ENCODE peak calls at places on chromosomes 16 and 17, in five cellular contexts. O, Z, E, W and N are unnamed samples.

GRCh38 chr16:51239196-51239595 is 88.1 kb upstream of the SALL1 start:
- DNase-seq in O (no peak), E (no peak), Z (no peak), W (no peak), N (no peak)

GRCh38 chr17:47889734-47890529 is 6.1 kb upstream of the SP2 start:
- DNase-seq in Z (peak; percentile 80), W (peak; percentile 81), E (peak; percentile 94), O (peak; percentile 65), N (peak; percentile 92)

GRCh38 chr17:44355310-44355640 is 8.4 kb downstream of the FAM171A2 start:
- DNase-seq in E (no peak), Z (no peak), W (no peak), O (no peak), N (peak; percentile 25)

GRCh38 chr16:77212736-77213541 is 13.7 kb downstream of the SYCE1L start:
- DNase-seq in E (peak; percentile 86), O (peak; percentile 75), Z (peak; percentile 17), W (peak; percentile 80), N (peak; percentile 75)

GRCh38 chr16:12511708-12512107 is 292.0 kb downstream of the CPPED1 start:
- DNase-seq in E (no peak), O (no peak), Z (no peak), W (no peak), N (no peak)

GRCh38 chr17:77474292-77474988 is 333.7 kb downstream of the SEC14L1 start:
- DNase-seq in O (no peak), W (no peak), Z (peak; percentile 35), E (no peak), N (no peak)

GRCh38 chr17:82272495-82273326 is 789 bp downstream of the CSNK1D start:
- DNase-seq in O (no peak), W (peak; percentile 65), Z (no peak), E (peak; percentile 81), N (peak; percentile 71)

GRCh38 chr17:31068291-31068690 is 26.5 kb upstream of the NF1 start:
- DNase-seq in Z (peak; percentile 3), W (peak; percentile 46), O (no peak), E (no peak), N (peak; percentile 82)

GRCh38 chr17:80408872-80409271 is 6.1 kb upstream of the ENDOV start:
- DNase-seq in Z (no peak), O (no peak), E (no peak), W (no peak), N (no peak)

GRCh38 chr17:10052414-10052813 is 146.0 kb downstream of the GAS7 start:
- DNase-seq in Z (no peak), O (no peak), W (no peak), E (no peak), N (no peak)

GRCh38 chr16:50071075-50071671 is 5.4 kb downstream of the HEATR3 start:
- DNase-seq in W (no peak), Z (no peak), O (no peak), E (no peak), N (peak; percentile 36)

GRCh38 chr16:68190745-68191510 is 45.0 kb downstream of the ESRP2 start:
- DNase-seq in W (no peak), O (no peak), E (no peak), Z (no peak), N (no peak)

GRCh38 chr16:65771707-65772106 is 594.8 kb upstream of the CDH5 start:
- DNase-seq in O (no peak), E (no peak), W (no peak), Z (no peak), N (no peak)

GRCh38 chr17:74779948-74780400 is 3.8 kb upstream of the NAT9 start:
- DNase-seq in Z (peak; percentile 44), W (peak; percentile 67), O (peak; percentile 17), E (peak; percentile 83), N (no peak)

GRCh38 chr17:58783380-58783779 is 27.7 kb downstream of the PPM1E start:
- DNase-seq in E (no peak), Z (no peak), O (peak; percentile 91), W (no peak), N (peak; percentile 95)

GRCh38 chr16:64351116-64351515 is 770.7 kb downstream of the CDH11 start:
- DNase-seq in O (no peak), W (no peak), E (no peak), Z (no peak), N (no peak)

GRCh38 chr17:66522591-66523272 is 220.3 kb downstream of the PRKCA start:
- DNase-seq in O (no peak), Z (no peak), E (no peak), W (no peak), N (no peak)

GRCh38 chr17:58956997-58957724 is 149.5 kb downstream of the TRIM37 start:
- DNase-seq in E (no peak), W (no peak), Z (no peak), O (no peak), N (no peak)

GRCh38 chr16:88681709-88682451 is 4.4 kb downstream of the SNAI3 start:
- DNase-seq in O (no peak), Z (peak; percentile 33), E (peak; percentile 81), W (peak; percentile 91), N (no peak)

GRCh38 chr17:71878998-71879397 is 241.8 kb upstream of the SOX9 start:
- DNase-seq in Z (no peak), O (no peak), E (no peak), W (no peak), N (no peak)

GRCh38 chr16:56841233-56841632 is 23.8 kb upstream of the SLC12A3 start:
- DNase-seq in W (no peak), E (no peak), O (no peak), Z (no peak), N (no peak)

GRCh38 chr17:511001-511690 is 158.5 kb upstream of the RPH3AL start:
- DNase-seq in Z (no peak), O (no peak), W (no peak), E (no peak), N (no peak)

GRCh38 chr16:57955572-57955971 is 15.4 kb downstream of the CNGB1 start:
- DNase-seq in O (no peak), E (peak; percentile 84), Z (no peak), W (no peak), N (peak; percentile 53)

GRCh38 chr17:56173958-56174357 is 20.7 kb downstream of the ANKFN1 start:
- DNase-seq in W (no peak), Z (no peak), O (peak; percentile 71), E (no peak), N (peak; percentile 62)

GRCh38 chr16:85759631-85760419 is 8.9 kb upstream of the C16orf74 start:
- DNase-seq in E (peak; percentile 74), O (peak; percentile 53), W (peak; percentile 73), Z (no peak), N (peak; percentile 64)

GRCh38 chr16:89118361-89119061 is 24.9 kb downstream of the ACSF3 start:
- DNase-seq in O (no peak), E (peak; percentile 50), Z (no peak), W (no peak), N (no peak)

GRCh38 chr16:77414752-77415231 is 20.0 kb downstream of the ADAMTS18 start:
- DNase-seq in Z (no peak), O (no peak), W (no peak), E (no peak), N (no peak)

GRCh38 chr16:29806641-29807425 is 504 bp downstream of the MAZ start:
- DNase-seq in Z (peak; percentile 52), O (peak; percentile 84), E (peak; percentile 86), W (peak; percentile 36), N (peak; percentile 75)

GRCh38 chr16:77963185-77964044 is 58.9 kb upstream of the CLEC3A start:
- DNase-seq in E (no peak), O (no peak), Z (no peak), W (peak; percentile 39), N (no peak)

GRCh38 chr16:58510097-58510775 is 5.1 kb upstream of the SETD6 start:
- DNase-seq in E (peak; percentile 60), O (no peak), W (no peak), Z (no peak), N (no peak)

GRCh38 chr17:77214743-77215142 is 74.0 kb downstream of the SEC14L1 start:
- DNase-seq in W (no peak), Z (peak; percentile 10), O (no peak), E (no peak), N (peak; percentile 70)

GRCh38 chr17:27748360-27748825 is 51.9 kb downstream of the NOS2 start:
- DNase-seq in O (no peak), W (no peak), E (no peak), Z (no peak), N (no peak)

GRCh38 chr17:82491196-82491530 is 28.4 kb upstream of the FOXK2 start:
- DNase-seq in Z (no peak), O (no peak), W (no peak), E (no peak), N (no peak)

GRCh38 chr17:27345141-27345904 is 51.4 kb downstream of the WSB1 start:
- DNase-seq in W (no peak), E (no peak), Z (no peak), O (no peak), N (no peak)

GRCh38 chr16:46972971-46973456 is 460 bp downstream of the DNAJA2 start:
- DNase-seq in W (peak; percentile 68), Z (peak; percentile 35), E (peak; percentile 73), O (no peak), N (peak; percentile 40)

GRCh38 chr17:77315551-77316190 is 174.9 kb downstream of the SEC14L1 start:
- DNase-seq in W (no peak), O (no peak), E (peak; percentile 73), Z (no peak), N (no peak)

GRCh38 chr17:2685696-2686095 is 25.9 kb downstream of the CLUH start:
- DNase-seq in W (no peak), E (peak; percentile 57), O (no peak), Z (no peak), N (no peak)

GRCh38 chr16:86751081-86752030 is 173.0 kb downstream of the FOXL1 start:
- DNase-seq in W (no peak), O (peak; percentile 20), Z (no peak), E (no peak), N (no peak)

GRCh38 chr17:83053779-83054451 is 25.5 kb upstream of the METRNL start:
- DNase-seq in O (no peak), Z (peak; percentile 11), W (no peak), E (peak; percentile 78), N (no peak)